ENCODE peak calls at places on chromosomes 4 and X, in nine cellular contexts. V, Q, U, W, M, Z, D, H and J are unnamed samples.

GRCh38 chr4:24991015-24991414 is 39.7 kb downstream of the LGI2 start:
- ATAC-seq in V (no peak), Q (no peak), U (no peak), W (peak; percentile 40), M (no peak), Z (peak; percentile 78), D (peak; percentile 36), H (no peak), J (peak; percentile 76)

GRCh38 chrX:37921758-37922157 is 74.4 kb upstream of the DYNLT3 start:
- ATAC-seq in V (no peak), Q (no peak), U (no peak), W (no peak), M (peak; percentile 32), Z (no peak), D (no peak), H (no peak), J (no peak)

GRCh38 chrX:155127940-155128339 is 56.6 kb downstream of the BRCC3 start:
- ATAC-seq in V (no peak), Q (no peak), U (no peak), W (no peak), M (no peak), Z (peak; percentile 48), D (no peak), H (no peak), J (no peak)

GRCh38 chr4:2961411-2962098 is 1.7 kb downstream of the NOP14 start:
- ATAC-seq in V (no peak), Q (no peak), U (peak; percentile 39), W (no peak), M (no peak), Z (no peak), D (no peak), H (peak; percentile 1), J (no peak)

GRCh38 chr4:93221771-93222170 is 606.8 kb upstream of the ATOH1 start:
- ATAC-seq in V (no peak), Q (no peak), U (no peak), W (no peak), M (no peak), Z (no peak), D (no peak), H (no peak), J (no peak)

GRCh38 chrX:9566150-9566621 is 101.3 kb downstream of the TBL1X start:
- ATAC-seq in V (peak; percentile 51), Q (peak; percentile 81), U (peak; percentile 91), W (peak; percentile 38), M (peak; percentile 63), Z (peak; percentile 63), D (peak; percentile 63), H (no peak), J (peak; percentile 57)

GRCh38 chr4:79297479-79297878 is 28.4 kb downstream of the NAA11 start:
- ATAC-seq in V (no peak), Q (no peak), U (peak; percentile 30), W (no peak), M (no peak), Z (no peak), D (no peak), H (no peak), J (no peak)

GRCh38 chrX:1011632-1012283 is 200.7 kb downstream of the CRLF2 start:
- ATAC-seq in V (no peak), Q (no peak), U (no peak), W (no peak), M (no peak), Z (no peak), D (no peak), H (no peak), J (no peak)

GRCh38 chrX:110383414-110383813 is 24.8 kb downstream of the RTL9 start:
- ATAC-seq in V (peak; percentile 42), Q (no peak), U (no peak), W (no peak), M (peak; percentile 96), Z (no peak), D (no peak), H (no peak), J (no peak)

GRCh38 chr4:8095956-8096689 is 62.5 kb downstream of the ABLIM2 start:
- ATAC-seq in V (no peak), Q (no peak), U (no peak), W (no peak), M (no peak), Z (no peak), D (peak; percentile 35), H (no peak), J (no peak)

GRCh38 chrX:1093112-1093511 is 119.3 kb downstream of the CRLF2 start:
- ATAC-seq in V (no peak), Q (no peak), U (no peak), W (no peak), M (no peak), Z (no peak), D (no peak), H (no peak), J (no peak)

GRCh38 chrX:1242901-1243402 is 25.7 kb upstream of the CSF2RA start:
- ATAC-seq in V (no peak), Q (no peak), U (no peak), W (no peak), M (no peak), Z (no peak), D (no peak), H (peak; percentile 58), J (no peak)

GRCh38 chrX:152412105-152412504 is 39.0 kb downstream of the GABRA3 start:
- ATAC-seq in V (no peak), Q (no peak), U (no peak), W (no peak), M (no peak), Z (no peak), D (no peak), H (no peak), J (no peak)

GRCh38 chr4:44725861-44726820 is at the start of gene GNPDA2:
- ATAC-seq in V (peak; percentile 99), Q (peak; percentile 92), U (peak; percentile 96), W (peak; percentile 98), M (peak; percentile 95), Z (peak; percentile 98), D (peak; percentile 91), H (peak; percentile 94), J (peak; percentile 97)
- TF ChIP-seq POLR2A in V (peak; percentile 39), Q (peak; percentile 89), U (peak; percentile 52), W (peak; percentile 79), M (no peak), Z (no peak), D (peak; percentile 48), H (peak; percentile 88), J (peak; percentile 48)

GRCh38 chr4:84995386-84995785 is 28.9 kb upstream of the WDFY3 start:
- ATAC-seq in V (no peak), Q (no peak), U (no peak), W (no peak), M (no peak), Z (no peak), D (no peak), H (no peak), J (no peak)

GRCh38 chr4:84994280-84994679 is 27.8 kb upstream of the WDFY3 start:
- ATAC-seq in V (peak; percentile 84), Q (no peak), U (no peak), W (no peak), M (no peak), Z (peak; percentile 36), D (no peak), H (no peak), J (peak; percentile 22)
- H3K4me3 ChIP-seq in V (no peak overlapping the region), Q (no peak overlapping the region), U (no peak overlapping the region), W (no peak overlapping the region), M (no peak overlapping the region), Z (no peak overlapping the region), D (no peak overlapping the region), H (no peak overlapping the region), J (peak overlapping the region; percentile 25)

GRCh38 chr4:139556071-139556734 is at the start of gene SETD7:
- ATAC-seq in V (peak; percentile 82), Q (peak; percentile 71), U (peak; percentile 51), W (peak; percentile 58), M (peak; percentile 75), Z (peak; percentile 74), D (peak; percentile 63), H (peak; percentile 57), J (peak; percentile 75)
- TF ChIP-seq POLR2A in V (peak; percentile 88), Q (peak; percentile 50), U (no peak), W (peak; percentile 92), M (peak; percentile 61), Z (no peak), D (peak; percentile 88), H (peak; percentile 46), J (peak; percentile 84)

DNA sequence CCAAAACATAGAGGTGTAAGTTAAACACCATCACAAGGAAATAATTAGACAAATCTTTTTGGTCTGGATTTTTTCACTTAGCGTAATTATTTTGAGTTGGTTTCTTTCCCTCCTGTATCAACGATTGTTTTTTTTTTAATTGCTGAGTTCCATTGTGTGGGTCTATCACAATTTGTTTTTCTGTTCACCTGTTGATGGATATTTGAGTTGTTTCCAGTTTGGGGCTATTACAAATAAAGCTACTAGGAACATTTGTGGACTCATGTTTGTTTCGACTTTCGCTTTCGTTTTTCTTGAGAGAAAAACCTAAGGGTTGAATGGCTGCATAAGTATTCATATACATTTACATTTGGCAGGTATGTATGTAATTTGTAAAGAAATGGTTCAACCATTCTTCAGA is 20.4 kb upstream of the FBXW7 start:
- ATAC-seq in V (no peak), Q (no peak), U (no peak), W (no peak), M (no peak), Z (no peak), D (no peak), H (no peak), J (no peak)
- H3K4me3 ChIP-seq in V (no peak overlapping the region), Q (no peak overlapping the region), U (peak overlapping the region; percentile 46), W (no peak overlapping the region), M (no peak overlapping the region), Z (no peak overlapping the region), D (no peak overlapping the region), H (peak overlapping the region; percentile 22), J (no peak overlapping the region)

DNA sequence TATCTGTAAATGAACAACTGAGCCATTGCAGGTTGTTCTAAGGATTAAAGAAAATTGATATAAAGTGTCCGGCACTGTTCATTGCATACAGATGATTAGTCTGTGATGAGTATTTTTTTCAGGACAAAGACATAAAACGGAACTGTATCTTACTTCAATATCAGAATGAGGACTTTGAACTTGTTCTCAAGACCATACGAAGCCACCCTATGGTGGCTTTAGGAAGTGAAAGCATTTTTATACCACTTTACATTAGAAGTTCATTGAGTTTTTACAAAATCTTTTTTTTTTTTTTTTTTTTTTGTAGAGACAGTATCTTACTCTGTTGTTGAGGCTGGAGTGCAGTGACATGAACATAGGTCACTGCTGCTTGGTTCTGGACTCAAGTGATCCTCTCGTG is 45.2 kb upstream of the TRIM2 start:
- ATAC-seq in V (no peak), Q (no peak), U (no peak), W (no peak), M (no peak), Z (no peak), D (no peak), H (peak; percentile 57), J (no peak)
- TF ChIP-seq POLR2A in V (no peak), Q (no peak), U (no peak), W (no peak), M (no peak), Z (no peak), D (no peak), H (no peak), J (no peak)